ENCODE peak calls at places on chromosome 20, in nine cellular contexts. F, E, I, W, J, X, C, B and S are unnamed samples.

GRCh38 chr20:62666736-62667529 is 24.6 kb downstream of the SLCO4A1 start:
- DNase-seq in F (peak; percentile 65), E (no peak), I (no peak), W (no peak), J (no peak), X (no peak), C (no peak), B (no peak), S (no peak)

GRCh38 chr20:38201356-38201755 is 36.3 kb upstream of the TGM2 start:
- DNase-seq in F (peak; percentile 79), E (peak; percentile 94), I (no peak), W (no peak), J (no peak), X (no peak), C (no peak), B (no peak), S (no peak)

GRCh38 chr20:7174554-7174953 is 407.1 kb downstream of the BMP2 start:
- DNase-seq in F (no peak), E (no peak), I (no peak), W (no peak), J (no peak), X (no peak), C (no peak), B (no peak), S (no peak)

GRCh38 chr20:31678389-31679356 is 41.0 kb downstream of the COX4I2 start:
- DNase-seq in F (peak; percentile 2), E (no peak), I (peak; percentile 57), W (peak; percentile 54), J (no peak), X (no peak), C (no peak), B (no peak), S (peak; percentile 32)

GRCh38 chr20:2451939-2452732 is 18.5 kb downstream of the SNRPB start:
- DNase-seq in F (peak; percentile 83), E (peak; percentile 83), I (peak; percentile 91), W (peak; percentile 84), J (peak; percentile 61), X (peak; percentile 48), C (peak; percentile 54), B (peak; percentile 64), S (peak; percentile 86)

GRCh38 chr20:4781637-4782349 is 60.1 kb downstream of the PRND start:
- DNase-seq in F (no peak), E (no peak), I (no peak), W (no peak), J (no peak), X (no peak), C (no peak), B (no peak), S (no peak)

GRCh38 chr20:60869626-60870025 is 382.4 kb upstream of the CDH4 start:
- DNase-seq in F (no peak), E (peak; percentile 18), I (no peak), W (no peak), J (no peak), X (no peak), C (no peak), B (no peak), S (no peak)

GRCh38 chr20:341682-342081 is 5.2 kb upstream of the NRSN2 start:
- DNase-seq in F (peak; percentile 99), E (peak; percentile 88), I (no peak), W (no peak), J (no peak), X (peak; percentile 94), C (no peak), B (no peak), S (peak; percentile 42)

GRCh38 chr20:32574296-32575226 is 10.6 kb downstream of the NOL4L start:
- DNase-seq in F (peak; percentile 34), E (peak; percentile 91), I (peak; percentile 59), W (no peak), J (no peak), X (no peak), C (no peak), B (no peak), S (peak; percentile 92)

GRCh38 chr20:62066983-62067433 is 1.3 kb upstream of the TAF4 start:
- DNase-seq in F (no peak), E (peak; percentile 45), I (peak; percentile 57), W (peak; percentile 57), J (no peak), X (no peak), C (peak; percentile 70), B (no peak), S (peak; percentile 68)

GRCh38 chr20:17935186-17935585 is 33.4 kb downstream of the SNX5 start:
- DNase-seq in F (no peak), E (peak; percentile 29), I (no peak), W (no peak), J (no peak), X (no peak), C (no peak), B (no peak), S (no peak)

GRCh38 chr20:20466341-20466879 is 98.5 kb downstream of the INSM1 start:
- DNase-seq in F (no peak), E (peak; percentile 93), I (no peak), W (no peak), J (peak; percentile 50), X (no peak), C (peak; percentile 76), B (no peak), S (no peak)

GRCh38 chr20:4887586-4887985 is 113.7 kb downstream of the SLC23A2 start:
- DNase-seq in F (no peak), E (no peak), I (no peak), W (no peak), J (no peak), X (no peak), C (no peak), B (no peak), S (no peak)

GRCh38 chr20:12928755-12929401 is 79.9 kb upstream of the SPTLC3 start:
- DNase-seq in F (peak; percentile 96), E (peak; percentile 84), I (no peak), W (no peak), J (no peak), X (no peak), C (no peak), B (no peak), S (no peak)

GRCh38 chr20:7744411-7744810 is 195.8 kb downstream of the HAO1 start:
- DNase-seq in F (peak; percentile 39), E (peak; percentile 84), I (no peak), W (no peak), J (no peak), X (no peak), C (no peak), B (no peak), S (peak; percentile 11)

GRCh38 chr20:7516631-7517051 is 423.6 kb downstream of the HAO1 start:
- DNase-seq in F (no peak), E (no peak), I (no peak), W (no peak), J (no peak), X (no peak), C (no peak), B (peak; percentile 1), S (peak; percentile 40)

GRCh38 chr20:17675519-17676377 is 6.3 kb downstream of the RRBP1 start:
- DNase-seq in F (no peak), E (no peak), I (no peak), W (no peak), J (no peak), X (no peak), C (no peak), B (no peak), S (no peak)

GRCh38 chr20:40276291-40276690 is 412.7 kb downstream of the MAFB start:
- DNase-seq in F (no peak), E (peak; percentile 30), I (no peak), W (peak; percentile 67), J (no peak), X (no peak), C (no peak), B (no peak), S (no peak)

GRCh38 chr20:50187403-50188051 is 3.1 kb upstream of the CEBPB start:
- DNase-seq in F (peak; percentile 48), E (peak; percentile 61), I (peak; percentile 46), W (no peak), J (no peak), X (no peak), C (no peak), B (no peak), S (peak; percentile 69)

GRCh38 chr20:21101453-21102251 is 4.5 kb downstream of the LINC00237 start:
- DNase-seq in F (no peak), E (peak; percentile 23), I (peak; percentile 83), W (peak; percentile 75), J (no peak), X (no peak), C (no peak), B (peak; percentile 54), S (peak; percentile 16)

GRCh38 chr20:23606652-23607049 is 934 bp upstream of the CST9 start:
- DNase-seq in F (peak; percentile 88), E (peak; percentile 87), I (peak; percentile 94), W (peak; percentile 86), J (peak; percentile 72), X (peak; percentile 54), C (peak; percentile 55), B (peak; percentile 81), S (peak; percentile 90)
- H2AFZ ChIP-seq in F (no peak overlapping the region), E (peak overlapping the region; percentile 43), I (peak overlapping the region; percentile 89), W (peak overlapping the region; percentile 48), J (no peak overlapping the region), X (peak overlapping the region; percentile 34), C (no peak overlapping the region), B (peak overlapping the region; percentile 27), S (no peak overlapping the region)

DNA sequence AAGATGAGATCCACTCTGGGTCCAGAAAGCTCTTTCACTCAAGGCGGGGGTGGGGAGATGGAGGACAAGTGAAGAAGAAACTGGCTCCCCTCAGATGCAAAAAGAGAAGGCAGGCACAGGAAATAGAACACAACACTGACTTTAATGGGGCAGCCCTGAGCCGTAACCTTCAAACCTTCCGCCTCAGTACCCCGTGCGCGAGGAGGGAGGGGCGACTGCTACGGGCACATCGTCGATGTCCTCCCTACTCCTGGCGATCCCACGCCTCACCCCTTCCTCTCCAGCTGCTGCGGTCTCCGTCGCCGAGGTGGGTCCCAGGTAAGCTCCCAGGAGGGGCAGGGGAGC is 3.9 kb downstream of the SPEF1 start:
- DNase-seq in F (no peak), E (no peak), I (peak; percentile 70), W (peak; percentile 35), J (no peak), X (no peak), C (no peak), B (no peak), S (no peak)
- H3K4me3 ChIP-seq in F (peak overlapping the region; percentile 45), E (peak overlapping the region; percentile 78), I (peak overlapping the region; percentile 88), W (peak overlapping the region; percentile 49), J (peak overlapping the region; percentile 61), X (no peak overlapping the region), C (no peak overlapping the region), B (peak overlapping the region; percentile 42), S (peak overlapping the region; percentile 17)

GRCh38 chr20:58550661-58551060 is 35.5 kb upstream of the APCDD1L start:
- DNase-seq in F (no peak), E (peak; percentile 95), I (no peak), W (no peak), J (no peak), X (no peak), C (no peak), B (peak; percentile 60), S (peak; percentile 30)
- TF ChIP-seq EZH2phosphoT487 in F (no peak), E (no peak), I (no peak), W (no peak), J (no peak), X (no peak), C (no peak), B (no peak), S (no peak)

GRCh38 chr20:11222243-11222642 is 548.4 kb upstream of the JAG1 start:
- DNase-seq in F (no peak), E (no peak), I (no peak), W (no peak), J (no peak), X (no peak), C (no peak), B (no peak), S (no peak)
- H2AFZ ChIP-seq in F (no peak overlapping the region), E (no peak overlapping the region), I (no peak overlapping the region), W (no peak overlapping the region), J (no peak overlapping the region), X (no peak overlapping the region), C (no peak overlapping the region), B (no peak overlapping the region), S (no peak overlapping the region)